ENCODE peak calls at places on chromosomes 11 and 22, in nine cellular contexts. F is hepatocyte, T is colonic mucosa, C is K562, J is substantia nigra, R is aorta, I is body of pancreas, M is psoas muscle, K is lower lobe of right lung. L is an unnamed sample.

GRCh38 chr22:46542011-46542985 is 4.9 kb upstream of the CELSR1 start:
- DNase-seq in F (peak; percentile 87), T (peak; percentile 78), C (peak; percentile 75), J (peak; percentile 23), R (peak; percentile 88), I (peak; percentile 78), M (peak; percentile 72), K (peak; percentile 84), L (peak; percentile 15)

GRCh38 chr22:20039683-20040325 is 18.9 kb downstream of the TANGO2 start:
- DNase-seq in F (no peak), T (no peak), C (no peak), J (no peak), R (no peak), I (no peak), M (no peak), K (no peak), L (no peak)

GRCh38 chr11:20367313-20367948 is 3.9 kb downstream of the HTATIP2 start:
- DNase-seq in F (peak; percentile 80), T (no peak), C (peak; percentile 69), J (no peak), R (peak; percentile 76), I (no peak), M (peak; percentile 23), K (no peak), L (peak; percentile 16)

GRCh38 chr11:14234446-14234845 is 124.5 kb downstream of the RRAS2 start:
- DNase-seq in F (no peak), T (no peak), C (no peak), J (no peak), R (no peak), I (no peak), M (no peak), K (no peak), L (no peak)

GRCh38 chr11:72609045-72609444 is 65.2 kb downstream of the PDE2A start:
- DNase-seq in F (no peak), T (no peak), C (peak; percentile 57), J (no peak), R (no peak), I (no peak), M (no peak), K (no peak), L (no peak)

GRCh38 chr11:84564867-84565184 is 1062.3 kb downstream of the DLG2 start:
- DNase-seq in F (no peak), T (no peak), C (no peak), J (no peak), R (no peak), I (no peak), M (no peak), K (no peak), L (no peak)

GRCh38 chr22:41504397-41504796 is 35.5 kb downstream of the ACO2 start:
- DNase-seq in F (no peak), T (no peak), C (no peak), J (no peak), R (peak; percentile 92), I (no peak), M (peak; percentile 78), K (no peak), L (no peak)

GRCh38 chr11:116829525-116830183 is at the start of gene APOC3:
- DNase-seq in F (peak; percentile 80), T (no peak), C (no peak), J (no peak), R (no peak), I (no peak), M (no peak), K (no peak), L (no peak)

GRCh38 chr11:28730336-28730735 is 622.1 kb downstream of the METTL15 start:
- DNase-seq in F (no peak), T (no peak), C (no peak), J (no peak), R (no peak), I (no peak), M (no peak), K (no peak), L (no peak)

DNA sequence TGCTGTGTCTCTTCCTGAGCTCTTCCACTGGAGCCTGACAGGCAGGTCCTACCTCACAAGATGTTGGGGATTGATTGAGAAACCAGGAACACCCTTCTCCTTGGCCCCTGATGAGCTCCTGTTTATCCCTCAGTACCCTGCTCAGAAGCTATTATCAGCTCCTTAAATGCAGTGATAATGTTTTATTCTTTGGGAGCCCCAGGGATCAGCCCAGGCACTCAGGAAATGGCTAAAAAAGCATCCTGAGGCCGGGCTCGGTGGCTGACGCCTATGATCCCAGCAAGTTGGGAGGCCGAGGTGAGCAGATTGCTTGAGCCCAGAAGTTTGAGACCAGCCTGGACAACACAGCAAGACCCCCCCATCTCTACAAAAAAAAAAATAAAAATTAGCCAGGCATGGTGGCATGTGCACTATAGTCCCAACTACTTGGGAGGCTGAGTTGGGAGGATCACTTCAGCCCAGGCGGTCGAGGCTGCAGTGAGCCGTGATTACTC is 4.9 kb upstream of the PHLDA2 start:
- DNase-seq in F (no peak), T (no peak), C (no peak), J (no peak), R (peak; percentile 52), I (no peak), M (no peak), K (no peak), L (no peak)
- H3K27ac ChIP-seq in F (no peak overlapping the region), T (no peak overlapping the region), C (no peak overlapping the region), J (no peak overlapping the region), R (peak overlapping the region; percentile 6), I (no peak overlapping the region), M (no peak overlapping the region), K (peak overlapping the region; percentile 41), L (no peak overlapping the region)

GRCh38 chr11:31799036-31799793 is 11.9 kb downstream of the PAX6 start:
- DNase-seq in F (no peak), T (no peak), C (no peak), J (no peak), R (peak; percentile 63), I (no peak), M (no peak), K (no peak), L (no peak)

GRCh38 chr11:31799794-31800397 is 11.2 kb downstream of the PAX6 start:
- DNase-seq in F (no peak), T (no peak), C (no peak), J (no peak), R (peak; percentile 33), I (no peak), M (no peak), K (no peak), L (no peak)

GRCh38 chr11:31797227-31798056 is 13.7 kb downstream of the PAX6 start:
- DNase-seq in F (no peak), T (no peak), C (no peak), J (no peak), R (peak; percentile 30), I (no peak), M (no peak), K (no peak), L (no peak)

GRCh38 chr11:31796523-31797226 is 14.4 kb downstream of the PAX6 start:
- DNase-seq in F (no peak), T (no peak), C (no peak), J (no peak), R (peak; percentile 14), I (no peak), M (no peak), K (no peak), L (no peak)

DNA sequence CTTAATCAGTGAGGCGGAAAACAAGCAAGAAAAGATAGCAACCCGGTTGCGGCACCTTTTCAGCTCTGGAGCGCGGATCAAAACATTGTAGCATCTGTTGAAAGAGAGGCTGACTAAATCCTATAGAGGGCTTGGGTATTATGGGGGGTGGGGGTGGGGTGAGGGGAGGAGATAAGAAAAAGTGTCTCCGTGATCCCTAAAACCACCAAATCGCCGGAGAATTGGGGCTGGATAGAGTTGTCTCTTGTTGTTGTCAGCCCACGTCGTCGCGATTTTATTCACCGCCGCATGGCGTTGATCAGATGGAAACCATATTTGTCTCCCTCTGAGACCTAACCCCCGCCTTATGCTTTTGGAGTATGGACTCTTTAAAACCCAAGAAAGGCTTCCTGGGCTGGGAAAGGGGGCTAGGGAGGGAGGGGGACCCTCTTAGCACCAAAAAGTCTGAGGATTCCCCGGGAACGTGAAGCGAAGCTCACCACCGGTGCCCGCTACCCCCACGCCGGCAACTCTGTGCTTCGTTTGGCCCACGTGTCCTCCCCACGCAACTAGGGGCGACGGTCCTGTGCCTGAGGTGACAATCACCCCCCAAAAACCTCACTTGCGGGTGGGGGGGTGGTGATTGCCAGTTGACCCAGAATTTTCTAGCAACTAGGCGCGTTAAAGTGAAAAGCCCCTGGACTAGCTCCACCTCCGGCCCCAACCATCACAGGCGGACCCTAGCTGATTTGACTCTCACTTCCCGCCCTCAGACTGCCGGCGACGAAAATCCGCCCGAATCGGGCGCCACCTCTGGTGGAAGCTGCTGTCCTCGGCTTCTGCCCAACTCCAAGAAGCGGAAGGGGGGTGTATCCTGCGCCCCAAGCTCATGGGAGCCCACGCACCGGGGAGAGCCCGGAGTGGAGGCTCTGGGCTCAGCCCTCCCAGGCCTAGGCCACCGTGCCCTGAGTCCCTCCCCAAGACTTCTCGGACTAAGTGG is 12.8 kb downstream of the PAX6 start:
- DNase-seq in F (no peak), T (no peak), C (no peak), J (no peak), R (peak; percentile 71), I (no peak), M (no peak), K (no peak), L (no peak)
- H3K27ac ChIP-seq in F (no peak overlapping the region), T (no peak overlapping the region), C (no peak overlapping the region), J (no peak overlapping the region), R (no peak overlapping the region), I (no peak overlapping the region), M (no peak overlapping the region), K (no peak overlapping the region), L (no peak overlapping the region)

DNA sequence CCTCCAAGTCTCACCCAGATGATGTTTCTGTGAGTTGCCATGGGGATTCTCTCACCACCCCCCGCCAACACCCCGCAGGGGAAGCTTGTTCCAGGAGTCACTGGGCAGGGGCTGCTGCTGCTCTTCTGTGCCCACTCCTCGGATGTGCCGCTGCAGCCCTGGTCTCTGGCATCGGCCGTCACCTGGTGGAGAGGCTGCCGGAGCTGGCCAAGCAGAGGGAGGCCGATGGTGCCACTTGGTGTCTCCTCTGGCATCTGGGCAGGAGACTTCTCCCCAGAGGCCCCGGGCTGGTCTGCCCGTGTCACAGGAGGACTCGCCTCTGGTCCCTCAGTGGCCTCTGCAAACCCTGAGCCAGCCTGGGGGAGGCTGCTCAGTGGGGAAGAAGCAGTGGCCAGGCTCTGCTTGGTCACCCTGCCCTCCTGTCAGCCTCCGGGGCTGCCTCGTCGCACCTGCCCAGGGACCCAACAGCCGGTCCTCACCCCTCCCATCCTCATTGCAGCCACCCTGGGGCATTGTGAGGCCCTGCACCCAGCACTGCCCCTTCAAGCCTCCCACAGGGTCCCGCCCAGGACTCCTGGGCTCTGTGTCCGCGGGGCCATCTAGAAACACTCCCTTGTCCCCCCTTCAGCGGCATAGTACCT is 420 bp upstream of the ADORA2A start:
- DNase-seq in F (no peak), T (no peak), C (no peak), J (no peak), R (no peak), I (no peak), M (no peak), K (no peak), L (no peak)
- H3K27ac ChIP-seq in F (no peak overlapping the region), T (peak overlapping the region; percentile 57), C (no peak overlapping the region), J (no peak overlapping the region), R (no peak overlapping the region), I (no peak overlapping the region), M (no peak overlapping the region), K (peak overlapping the region; percentile 74), L (peak overlapping the region; percentile 89)

DNA sequence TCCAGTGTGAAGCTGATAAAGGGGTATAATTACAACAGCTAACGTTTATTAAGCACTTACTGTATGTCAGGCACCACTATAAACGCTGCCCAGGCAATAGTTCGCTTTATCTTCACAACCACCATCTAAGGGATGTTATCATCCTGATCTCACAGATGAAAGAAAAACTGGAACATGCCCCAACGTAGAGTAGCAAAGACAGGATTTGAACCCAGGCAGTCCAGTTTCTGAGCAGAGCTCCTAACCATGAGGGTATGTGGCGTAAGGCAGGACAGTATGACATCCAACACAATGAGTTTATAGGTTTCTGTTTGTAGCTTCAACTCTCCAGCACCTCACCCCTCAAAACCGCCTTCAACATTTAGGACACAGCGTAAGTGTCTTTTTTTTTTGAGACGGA is 59.5 kb downstream of the AHNAK start:
- DNase-seq in F (no peak), T (no peak), C (no peak), J (no peak), R (no peak), I (no peak), M (no peak), K (no peak), L (no peak)
- H3K27ac ChIP-seq in F (peak overlapping the region; percentile 56), T (no peak overlapping the region), C (no peak overlapping the region), J (no peak overlapping the region), R (no peak overlapping the region), I (no peak overlapping the region), M (no peak overlapping the region), K (no peak overlapping the region), L (no peak overlapping the region)

L was measured in effector memory CD4-positive, alpha-beta T cell.